ENCODE peak calls at places on chromosomes 13 and 19, in nine cellular contexts. Y, U, F, B, K, R, M, V and W are unnamed samples.

GRCh38 chr19:34096020-34096915 is 76.0 kb upstream of the LSM14A start:
- DNase-seq in F (no peak), Y (peak; percentile 50), B (no peak), U (no peak), R (no peak), M (no peak), V (no peak), K (peak; percentile 79), W (no peak)

GRCh38 chr19:13987101-13987890 is 18.8 kb downstream of the RFX1 start:
- DNase-seq in Y (no peak), M (peak; percentile 27), R (peak; percentile 32), U (peak; percentile 98), K (no peak), F (no peak), V (no peak), B (no peak), W (peak; percentile 35)

GRCh38 chr13:30802953-30803478 is 67.7 kb downstream of the ALOX5AP start:
- DNase-seq in U (peak; percentile 78), Y (peak; percentile 70), B (peak; percentile 90), M (peak; percentile 87), F (peak; percentile 93), K (peak; percentile 71), V (peak; percentile 84), R (peak; percentile 94), W (peak; percentile 82)

GRCh38 chr13:98541701-98542203 is 35.2 kb downstream of the STK24 start:
- DNase-seq in M (no peak), Y (no peak), V (no peak), R (no peak), B (no peak), F (no peak), K (no peak), U (no peak), W (no peak)

GRCh38 chr19:5155586-5156210 is 184.9 kb downstream of the PTPRS start:
- DNase-seq in F (no peak), V (no peak), B (no peak), Y (no peak), K (no peak), U (peak; percentile 47), R (no peak), M (no peak), W (no peak)

GRCh38 chr13:48253849-48254248 is 20.8 kb downstream of the ITM2B start:
- DNase-seq in M (no peak), K (no peak), R (no peak), U (no peak), F (no peak), V (no peak), B (no peak), Y (no peak), W (no peak)

GRCh38 chr19:33259532-33259931 is 33.9 kb upstream of the SLC7A10 start:
- DNase-seq in R (no peak), K (no peak), U (no peak), F (no peak), M (no peak), Y (no peak), B (no peak), V (no peak), W (no peak)

GRCh38 chr19:45032421-45032820 is 6.4 kb upstream of the CLASRP start:
- DNase-seq in F (no peak), B (no peak), R (no peak), V (no peak), K (no peak), Y (no peak), M (no peak), U (no peak), W (no peak)

GRCh38 chr13:110517505-110518149 is 43.9 kb downstream of the RAB20 start:
- DNase-seq in F (peak; percentile 40), Y (no peak), V (no peak), K (no peak), R (no peak), B (no peak), M (no peak), U (no peak), W (no peak)

GRCh38 chr19:30449191-30449590 is 77.0 kb downstream of the ZNF536 start:
- DNase-seq in F (no peak), U (no peak), V (no peak), K (no peak), B (no peak), R (no peak), M (no peak), Y (no peak), W (no peak)
- H3K27ac ChIP-seq in F (no peak overlapping the region), U (no peak overlapping the region), V (peak overlapping the region; percentile 25), K (no peak overlapping the region), B (no peak overlapping the region), R (no peak overlapping the region), M (peak overlapping the region; percentile 84), Y (no peak overlapping the region), W (no peak overlapping the region)

DNA sequence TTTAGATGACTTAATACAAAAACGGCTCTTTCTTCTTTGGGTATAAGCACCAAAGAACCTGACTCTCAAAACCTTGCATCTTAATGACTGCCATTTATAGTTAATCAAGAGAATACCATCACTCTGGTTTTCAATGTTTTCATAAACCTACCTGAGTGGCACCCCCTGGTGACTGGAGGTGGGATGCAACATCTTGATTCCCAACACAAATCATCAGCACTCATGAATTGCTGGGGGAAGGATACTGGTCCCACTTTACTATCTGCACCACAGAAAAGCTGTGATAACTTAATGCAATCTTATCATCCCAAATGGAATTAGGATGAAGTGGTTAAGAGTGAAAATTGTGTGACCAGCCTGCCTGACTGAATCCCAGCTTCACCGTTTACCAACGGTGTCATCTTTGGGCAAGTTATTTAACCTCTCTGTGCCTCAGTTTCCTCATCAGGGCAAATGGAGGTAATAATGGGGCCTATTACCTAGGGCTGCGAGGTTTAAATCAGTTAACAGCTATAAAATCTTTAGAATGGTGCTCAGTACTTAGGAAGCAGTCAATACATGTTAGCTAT is 366.4 kb downstream of the KLF12 start:
- DNase-seq in U (no peak), R (no peak), Y (no peak), M (no peak), F (no peak), V (no peak), K (peak; percentile 1), B (no peak), W (no peak)
- TF ChIP-seq CTCF in U (peak; percentile 45), R (peak; percentile 32), Y (peak; percentile 36), M (no peak), F (no peak), V (no peak), K (no peak), B (no peak), W (no peak)

GRCh38 chr19:18310118-18310909 is 12.6 kb downstream of the LSM4 start:
- DNase-seq in K (no peak), B (no peak), R (no peak), U (no peak), Y (no peak), F (no peak), M (no peak), V (no peak), W (no peak)

GRCh38 chr19:18313398-18313797 is 9.5 kb downstream of the LSM4 start:
- DNase-seq in K (no peak), R (no peak), F (no peak), B (no peak), V (no peak), U (no peak), Y (no peak), M (no peak), W (no peak)

GRCh38 chr19:18310966-18311365 is 11.9 kb downstream of the LSM4 start:
- DNase-seq in V (no peak), B (no peak), R (no peak), M (no peak), K (no peak), U (no peak), Y (no peak), F (no peak), W (no peak)

GRCh38 chr19:18311495-18311894 is 11.4 kb downstream of the LSM4 start:
- DNase-seq in K (no peak), R (no peak), V (no peak), Y (no peak), B (no peak), U (no peak), F (no peak), M (no peak), W (no peak)

DNA sequence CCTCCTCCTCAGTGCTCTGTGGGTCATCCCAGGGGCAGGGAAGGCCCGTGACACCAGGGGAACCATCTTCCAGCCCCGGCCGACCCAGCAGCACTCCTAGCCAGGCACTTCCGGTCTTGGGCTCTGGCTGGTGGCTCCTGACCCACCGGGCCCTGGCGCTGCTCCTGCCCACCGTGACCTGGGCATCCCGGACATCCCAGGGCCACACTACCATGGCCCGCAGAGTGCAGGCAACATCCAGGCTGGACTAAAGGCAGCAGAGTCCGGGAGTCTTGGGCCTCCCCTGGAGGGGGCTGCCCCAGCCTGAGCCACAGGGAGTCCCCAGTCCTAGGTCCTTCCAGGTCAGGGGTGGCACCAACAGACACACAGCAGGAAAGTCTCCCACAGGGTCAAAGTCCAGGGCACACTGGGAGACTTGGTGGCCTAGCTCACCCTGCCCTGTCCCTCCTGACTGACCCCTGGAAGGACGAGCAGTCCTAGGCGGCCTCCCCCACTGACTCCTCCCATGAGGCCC is 10.8 kb downstream of the LSM4 start:
- DNase-seq in R (no peak), V (no peak), B (no peak), Y (no peak), U (no peak), M (no peak), K (no peak), F (no peak), W (no peak)
- TF ChIP-seq POLR2A in R (no peak), V (no peak), B (no peak), Y (no peak), U (no peak), M (no peak), K (no peak), F (no peak), W (no peak)

GRCh38 chr19:46610851-46611770 is 10.0 kb downstream of the CALM3 start:
- DNase-seq in M (no peak), K (no peak), R (no peak), Y (peak; percentile 36), V (no peak), U (peak; percentile 8), F (peak; percentile 56), B (no peak), W (no peak)

GRCh38 chr19:46609511-46610412 is 8.6 kb downstream of the CALM3 start:
- DNase-seq in V (no peak), B (no peak), F (peak; percentile 60), M (no peak), K (no peak), R (no peak), Y (no peak), U (peak; percentile 7), W (no peak)

GRCh38 chr19:46610413-46610775 is 9.3 kb downstream of the CALM3 start:
- DNase-seq in R (no peak), V (no peak), U (peak; percentile 2), F (peak; percentile 58), K (no peak), B (no peak), Y (no peak), M (no peak), W (no peak)

GRCh38 chr19:46613525-46613924 is 11.4 kb downstream of the PTGIR start:
- DNase-seq in F (peak; percentile 61), B (no peak), Y (no peak), R (no peak), U (peak; percentile 9), K (no peak), V (no peak), M (no peak), W (no peak)

DNA sequence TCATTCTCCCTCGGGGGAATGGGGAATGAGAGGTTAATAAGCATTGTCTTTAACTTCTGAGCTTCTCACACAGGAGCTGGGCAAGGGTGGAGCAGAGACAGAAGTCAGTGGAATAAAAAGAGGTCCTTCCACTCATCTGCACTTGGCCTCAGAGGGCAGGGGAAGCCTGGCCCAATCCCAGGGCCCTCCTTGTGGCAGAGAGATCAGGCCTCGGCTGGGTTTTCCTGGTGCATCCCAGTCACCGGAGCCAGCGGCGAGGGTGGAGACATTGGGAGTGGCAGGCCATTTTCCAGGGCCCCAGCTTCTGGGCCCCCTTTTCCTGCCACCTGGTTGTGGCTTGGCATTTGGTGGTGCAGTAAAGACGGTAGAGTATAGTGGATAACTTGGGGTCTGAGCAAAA is 10.7 kb downstream of the CALM3 start:
- DNase-seq in U (peak; percentile 3), M (no peak), F (peak; percentile 56), B (no peak), K (no peak), R (no peak), Y (no peak), V (no peak), W (no peak)
- H3K27ac ChIP-seq in U (no peak overlapping the region), M (peak overlapping the region; percentile 69), F (no peak overlapping the region), B (no peak overlapping the region), K (no peak overlapping the region), R (no peak overlapping the region), Y (no peak overlapping the region), V (peak overlapping the region; percentile 12), W (no peak overlapping the region)